ENCODE peak calls at places on chromosomes 12 and 14, in four cellular contexts. One of them, this sample, is unnamed.

GRCh38 chr12:117587646-117588287 is 226.3 kb upstream of the NOS1 start:
- DNase-seq in HAP-1: peak
- DNase-seq in NCI-H1092: peak
- DNase-seq in NCI-H82: peak
- DNase-seq in this sample: peak

GRCh38 chr14:69460093-69460701 is 24.3 kb upstream of the PLEKHD1 start:
- DNase-seq in HAP-1: peak
- DNase-seq in NCI-H1092: peak
- DNase-seq in NCI-H82: peak
- DNase-seq in this sample: peak

GRCh38 chr14:61470954-61471279 is 149.5 kb downstream of the PRKCH start:
- DNase-seq in HAP-1: no peak
- DNase-seq in NCI-H1092: no peak
- DNase-seq in NCI-H82: no peak
- DNase-seq in this sample: no peak

GRCh38 chr12:105641742-105642141 is 311.3 kb downstream of the C12orf75 start:
- DNase-seq in HAP-1: no peak
- DNase-seq in NCI-H1092: no peak
- DNase-seq in NCI-H82: no peak
- DNase-seq in this sample: no peak

GRCh38 chr14:69760810-69761209 is 6.1 kb upstream of the SRSF5 start:
- DNase-seq in HAP-1: no peak
- DNase-seq in NCI-H1092: no peak
- DNase-seq in NCI-H82: no peak
- DNase-seq in this sample: no peak

GRCh38 chr14:63483315-63483714 is 59.9 kb downstream of the PPP2R5E start:
- DNase-seq in HAP-1: no peak
- DNase-seq in NCI-H1092: no peak
- DNase-seq in NCI-H82: no peak
- DNase-seq in this sample: no peak

GRCh38 chr14:78356406-78356805 is 186.2 kb downstream of the NRXN3 start:
- DNase-seq in HAP-1: no peak
- DNase-seq in NCI-H1092: peak
- DNase-seq in NCI-H82: no peak
- DNase-seq in this sample: no peak

GRCh38 chr12:12975322-12976077 is 23.5 kb upstream of the GPRC5D start:
- DNase-seq in HAP-1: no peak
- DNase-seq in NCI-H1092: no peak
- DNase-seq in NCI-H82: peak
- DNase-seq in this sample: peak

GRCh38 chr12:39355841-39356240 is 87.1 kb downstream of the KIF21A start:
- DNase-seq in HAP-1: no peak
- DNase-seq in NCI-H1092: no peak
- DNase-seq in NCI-H82: no peak
- DNase-seq in this sample: no peak

GRCh38 chr14:91400696-91401095 is 16.9 kb downstream of the CCDC88C start:
- DNase-seq in HAP-1: no peak
- DNase-seq in NCI-H1092: no peak
- DNase-seq in NCI-H82: no peak
- DNase-seq in this sample: no peak